ENCODE peak calls at places on chromosomes 13 and 19, in ten cellular contexts. M is GDM1; X is A549; C is stimulated activated CD4-positive, alpha-beta T cell treated with anti-CD3 and anti-CD28 coated beads, Interleukin-12 subunit alpha, Interleukin-12 subunit beta, amount 100 ng/mL, for 4 hours; A is left cardiac atrium; R is RWPE1; E is EH; Y is fibroblast of lung; V is T-helper 2 cell; G is immature natural killer cell. L is an unnamed sample.

GRCh38 chr13:19601749-19602725 is 31.4 kb upstream of the MPHOSPH8 start:
- DNase-seq in V (no peak), C (peak), A (peak), M (peak), E (peak), G (peak), X (peak), R (peak), Y (peak), L (peak)

GRCh38 chr19:3035542-3036118 is 6.5 kb upstream of the TLE2 start:
- DNase-seq in R (peak), V (peak), E (peak), X (peak), G (peak), Y (peak), M (peak), A (peak), C (peak), L (peak)

GRCh38 chr13:31631071-31631470 is 108.3 kb upstream of the RXFP2 start:
- DNase-seq in Y (peak), G (no peak), E (peak), A (no peak), V (no peak), R (no peak), X (no peak), M (no peak), C (no peak), L (no peak)

GRCh38 chr19:3062165-3063105 is at the start of gene TLE5:
- DNase-seq in R (peak), C (peak), X (no peak), A (peak), G (peak), Y (no peak), V (peak), E (peak), M (peak), L (no peak)

GRCh38 chr13:75372923-75373841 is 108.8 kb downstream of the TBC1D4 start:
- DNase-seq in C (no peak), E (no peak), V (no peak), Y (no peak), X (no peak), A (no peak), M (no peak), R (no peak), G (no peak), L (no peak)

GRCh38 chr19:21698215-21698614 is 69.2 kb downstream of the ZNF100 start:
- DNase-seq in X (no peak), R (no peak), M (no peak), G (no peak), A (no peak), C (no peak), V (no peak), E (peak), Y (peak), L (no peak)

GRCh38 chr13:97353927-97354326 is 80.0 kb upstream of the RAP2A start:
- DNase-seq in R (no peak), G (no peak), E (peak), C (no peak), X (no peak), A (no peak), Y (peak), M (no peak), V (no peak), L (no peak)

GRCh38 chr19:30897034-30897433 is 452.2 kb downstream of the TSHZ3 start:
- DNase-seq in X (no peak), V (no peak), R (no peak), A (no peak), M (no peak), G (no peak), E (no peak), Y (no peak), C (no peak), L (no peak)

GRCh38 chr19:45451181-45451849 is 16.5 kb upstream of the FOSB start:
- DNase-seq in M (no peak), A (no peak), C (no peak), X (no peak), G (peak), R (no peak), V (no peak), Y (peak), E (peak), L (no peak)

GRCh38 chr13:50094615-50095293 is 79.5 kb downstream of the KCNRG start:
- DNase-seq in C (no peak), A (no peak), E (peak), M (no peak), Y (peak), X (no peak), G (no peak), V (no peak), R (no peak), L (no peak)

GRCh38 chr19:16002985-16003384 is 54.2 kb downstream of the OR10H4 start:
- DNase-seq in X (no peak), A (no peak), G (no peak), C (no peak), R (no peak), V (no peak), Y (no peak), M (no peak), E (no peak), L (no peak)

GRCh38 chr19:17920527-17920926 is 12.3 kb upstream of the CCDC124 start:
- DNase-seq in X (no peak), M (no peak), G (no peak), E (no peak), Y (no peak), C (no peak), V (no peak), R (no peak), A (no peak), L (no peak)

GRCh38 chr13:45046445-45046844 is 57.1 kb downstream of the GPALPP1 start:
- DNase-seq in A (no peak), X (no peak), E (no peak), Y (no peak), M (no peak), C (no peak), V (no peak), G (no peak), R (no peak), L (no peak)

GRCh38 chr19:5738423-5738822 is 18.0 kb downstream of the CATSPERD start:
- DNase-seq in V (no peak), Y (no peak), G (no peak), M (no peak), A (no peak), X (no peak), E (peak), R (no peak), C (no peak), L (no peak)

GRCh38 chr13:26425439-26426358 is 131.8 kb upstream of the WASF3 start:
- DNase-seq in G (no peak), A (peak), R (no peak), Y (peak), M (no peak), E (peak), C (no peak), X (no peak), V (no peak), L (no peak)

GRCh38 chr19:29967623-29968022 is 25.6 kb downstream of the URI1 start:
- DNase-seq in Y (peak), G (no peak), A (no peak), E (no peak), V (no peak), C (no peak), R (no peak), M (no peak), X (no peak), L (peak)

GRCh38 chr19:3532154-3533019 is 6.6 kb upstream of the TEKTIP1 start:
- DNase-seq in V (no peak), G (no peak), M (no peak), Y (no peak), X (no peak), E (no peak), C (no peak), R (no peak), A (no peak), L (no peak)

GRCh38 chr13:73473016-73473415 is 414.2 kb downstream of the KLF5 start:
- DNase-seq in E (no peak), G (no peak), A (no peak), Y (no peak), X (no peak), C (no peak), R (no peak), V (no peak), M (no peak), L (no peak)

GRCh38 chr13:112483299-112483698 is 104.7 kb downstream of the TUBGCP3 start:
- DNase-seq in G (no peak), X (no peak), E (no peak), M (no peak), Y (no peak), A (no peak), R (no peak), V (no peak), C (no peak), L (no peak)

GRCh38 chr19:46766569-46767317 is 20.5 kb upstream of the STRN4 start:
- DNase-seq in R (no peak), X (peak), G (peak), A (peak), E (peak), Y (no peak), C (peak), V (no peak), M (no peak), L (no peak)

GRCh38 chr13:75258159-75258782 is 223.7 kb downstream of the TBC1D4 start:
- DNase-seq in C (no peak), G (no peak), A (no peak), Y (peak), E (peak), V (no peak), X (peak), R (peak), M (no peak), L (no peak)

GRCh38 chr19:9958451-9958850 is 22.1 kb upstream of the OLFM2 start:
- DNase-seq in V (no peak), R (no peak), A (no peak), E (peak), X (no peak), C (no peak), M (no peak), G (no peak), Y (peak), L (no peak)

GRCh38 chr13:76307157-76307556 is 579.0 kb downstream of the KCTD12 start:
- DNase-seq in A (no peak), M (no peak), R (no peak), V (no peak), X (no peak), G (no peak), C (no peak), Y (peak), E (no peak), L (no peak)

GRCh38 chr19:55478364-55478763 is 1.9 kb downstream of the ZNF628 start:
- DNase-seq in M (no peak), R (no peak), V (no peak), E (no peak), A (no peak), Y (no peak), X (no peak), G (no peak), C (no peak), L (no peak)

GRCh38 chr19:15840833-15841232 is 25.4 kb upstream of the OR10H1 start:
- DNase-seq in R (no peak), X (no peak), E (no peak), G (no peak), C (no peak), M (no peak), V (no peak), A (no peak), Y (no peak), L (no peak)

GRCh38 chr19:42081584-42082258 is 5.8 kb downstream of the ZNF574 start:
- DNase-seq in G (no peak), V (no peak), C (no peak), Y (peak), A (no peak), X (peak), R (peak), E (peak), M (no peak), L (no peak)

GRCh38 chr19:2500861-2501260 is 24.9 kb downstream of the GADD45B start:
- DNase-seq in R (no peak), E (no peak), Y (no peak), C (no peak), M (no peak), V (no peak), A (no peak), X (no peak), G (no peak), L (no peak)

GRCh38 chr13:94217370-94217769 is 262.1 kb downstream of the DCT start:
- DNase-seq in R (no peak), E (peak), Y (peak), X (no peak), A (no peak), V (no peak), M (no peak), G (no peak), C (no peak), L (no peak)

GRCh38 chr19:51326216-51327065 is 15.0 kb downstream of the IGLON5 start:
- DNase-seq in M (no peak), A (no peak), Y (no peak), R (no peak), X (no peak), G (no peak), V (no peak), C (no peak), E (no peak), L (no peak)

GRCh38 chr19:2253106-2254051 is 2.8 kb downstream of the JSRP1 start:
- DNase-seq in A (no peak), M (no peak), C (peak), Y (no peak), X (no peak), G (peak), V (no peak), E (no peak), R (no peak), L (no peak)

GRCh38 chr13:109355875-109356428 is 430.4 kb downstream of the IRS2 start:
- DNase-seq in V (no peak), X (no peak), A (no peak), R (no peak), M (no peak), G (no peak), Y (no peak), C (no peak), E (no peak), L (no peak)

L was measured in CMK.